ENCODE peak calls at places on chromosomes 3 and 15, in nine cellular contexts. H, E, J, Y, N, G, L, Z and K are unnamed samples.
A peak's percentile ranks its signal among the peaks of the same experiment; 100 is the strongest.

GRCh38 chr15:50166216-50166615 is 15.8 kb upstream of the SLC27A2 start:
- DNase-seq in H (no peak), E (no peak), J (no peak), Y (no peak), N (no peak), G (no peak), L (no peak), Z (no peak), K (no peak)

GRCh38 chr3:115428825-115429224 is 194.5 kb upstream of the GAP43 start:
- DNase-seq in H (no peak), E (no peak), J (no peak), Y (no peak), N (no peak), G (no peak), L (no peak), Z (no peak), K (no peak)

GRCh38 chr3:171503817-171504216 is 43.6 kb upstream of the TNIK start:
- DNase-seq in H (no peak), E (no peak), J (no peak), Y (no peak), N (no peak), G (no peak), L (no peak), Z (no peak), K (no peak)

GRCh38 chr3:154795582-154795981 is 284.5 kb upstream of the MME start:
- DNase-seq in H (no peak), E (no peak), J (no peak), Y (no peak), N (no peak), G (no peak), L (no peak), Z (no peak), K (no peak)

GRCh38 chr3:143334231-143334630 is 214.7 kb downstream of the CHST2 start:
- DNase-seq in H (no peak), E (no peak), J (no peak), Y (no peak), N (no peak), G (no peak), L (no peak), Z (no peak), K (no peak)

GRCh38 chr3:57544181-57545125 is at the start of gene DNAH12:
- DNase-seq in H (peak; percentile 33), E (no peak), J (no peak), Y (peak; percentile 64), N (peak; percentile 26), G (no peak), L (peak; percentile 60), Z (no peak), K (no peak)

GRCh38 chr15:51780636-51781035 is 29.2 kb downstream of the TMOD2 start:
- DNase-seq in H (no peak), E (no peak), J (no peak), Y (no peak), N (no peak), G (no peak), L (no peak), Z (no peak), K (no peak)

GRCh38 chr3:10395671-10396070 is 74.8 kb upstream of the SEC13 start:
- DNase-seq in H (no peak), E (no peak), J (no peak), Y (no peak), N (no peak), G (no peak), L (no peak), Z (no peak), K (no peak)

GRCh38 chr15:87877114-87877810 is 379.3 kb downstream of the NTRK3 start:
- DNase-seq in H (no peak), E (no peak), J (no peak), Y (no peak), N (no peak), G (no peak), L (no peak), Z (no peak), K (no peak)

GRCh38 chr3:32076566-32076965 is 29.9 kb upstream of the GPD1L start:
- DNase-seq in H (no peak), E (no peak), J (no peak), Y (no peak), N (no peak), G (no peak), L (no peak), Z (no peak), K (no peak)

GRCh38 chr15:72778796-72779195 is 4.8 kb downstream of the ADPGK start:
- DNase-seq in H (no peak), E (no peak), J (no peak), Y (no peak), N (no peak), G (no peak), L (no peak), Z (no peak), K (no peak)

GRCh38 chr3:2166552-2166951 is 67.9 kb downstream of the CNTN4 start:
- DNase-seq in H (no peak), E (no peak), J (no peak), Y (no peak), N (no peak), G (no peak), L (no peak), Z (no peak), K (no peak)

GRCh38 chr3:50610992-50611463 is 546 bp downstream of the CISH start:
- DNase-seq in H (no peak), E (no peak), J (no peak), Y (no peak), N (no peak), G (no peak), L (no peak), Z (no peak), K (no peak)

GRCh38 chr3:20055020-20055775 is 15.0 kb downstream of the KAT2B start:
- DNase-seq in H (no peak), E (no peak), J (no peak), Y (no peak), N (no peak), G (no peak), L (no peak), Z (no peak), K (no peak)
- H3K4me3 ChIP-seq in H (no peak overlapping the region), E (no peak overlapping the region), J (no peak overlapping the region), Y (no peak overlapping the region), N (no peak overlapping the region), G (no peak overlapping the region), L (no peak overlapping the region), Z (no peak overlapping the region), K (peak overlapping the region; percentile 7)

DNA sequence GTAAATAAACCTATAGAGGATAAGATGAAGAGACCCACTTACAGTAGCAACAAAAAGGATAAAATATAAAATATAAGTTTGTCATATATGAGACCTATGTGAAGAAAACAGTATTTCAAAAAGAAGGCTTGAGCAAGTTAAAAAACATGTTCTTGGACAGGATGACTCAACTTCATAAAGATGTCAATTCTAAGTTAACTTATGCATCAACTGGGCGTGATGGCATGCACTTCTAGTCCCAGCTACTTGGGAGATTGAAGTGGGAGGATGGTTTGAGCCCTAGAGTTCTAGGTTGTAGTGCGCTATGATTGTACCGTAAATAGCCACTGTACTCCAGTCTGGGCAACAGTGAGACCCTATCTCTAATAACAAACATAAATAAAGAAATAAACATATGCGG is 59.7 kb downstream of the PDCD6IP start:
- DNase-seq in H (no peak), E (no peak), J (no peak), Y (no peak), N (no peak), G (no peak), L (no peak), Z (no peak), K (no peak)
- H3K36me3 ChIP-seq in H (peaks cover 3% of the 10 kb centered on the region), E (no peaks in the 10 kb centered on the region), J (peaks cover 89% of the 10 kb centered on the region), Y (peaks cover 1% of the 10 kb centered on the region), N (peaks cover 75% of the 10 kb centered on the region), G (no peaks in the 10 kb centered on the region), L (no peaks in the 10 kb centered on the region), Z (peaks cover 72% of the 10 kb centered on the region), K (peaks cover 15% of the 10 kb centered on the region)

GRCh38 chr3:169969696-169970095 is 3.1 kb downstream of the SEC62 start:
- DNase-seq in H (no peak), E (no peak), J (no peak), Y (no peak), N (no peak), G (no peak), L (no peak), Z (no peak), K (no peak)

GRCh38 chr3:169966086-169966950 is at the start of gene SEC62:
- DNase-seq in H (peak; percentile 95), E (peak; percentile 90), J (peak; percentile 98), Y (peak; percentile 81), N (peak; percentile 96), G (peak; percentile 73), L (peak; percentile 97), Z (peak; percentile 96), K (peak; percentile 48)

GRCh38 chr3:169965562-169965961 is 1.0 kb upstream of the SEC62 start:
- DNase-seq in H (no peak), E (no peak), J (no peak), Y (no peak), N (no peak), G (no peak), L (no peak), Z (no peak), K (no peak)

GRCh38 chr3:169968224-169968623 is 1.6 kb downstream of the SEC62 start:
- DNase-seq in H (no peak), E (no peak), J (no peak), Y (no peak), N (no peak), G (no peak), L (no peak), Z (no peak), K (no peak)

DNA sequence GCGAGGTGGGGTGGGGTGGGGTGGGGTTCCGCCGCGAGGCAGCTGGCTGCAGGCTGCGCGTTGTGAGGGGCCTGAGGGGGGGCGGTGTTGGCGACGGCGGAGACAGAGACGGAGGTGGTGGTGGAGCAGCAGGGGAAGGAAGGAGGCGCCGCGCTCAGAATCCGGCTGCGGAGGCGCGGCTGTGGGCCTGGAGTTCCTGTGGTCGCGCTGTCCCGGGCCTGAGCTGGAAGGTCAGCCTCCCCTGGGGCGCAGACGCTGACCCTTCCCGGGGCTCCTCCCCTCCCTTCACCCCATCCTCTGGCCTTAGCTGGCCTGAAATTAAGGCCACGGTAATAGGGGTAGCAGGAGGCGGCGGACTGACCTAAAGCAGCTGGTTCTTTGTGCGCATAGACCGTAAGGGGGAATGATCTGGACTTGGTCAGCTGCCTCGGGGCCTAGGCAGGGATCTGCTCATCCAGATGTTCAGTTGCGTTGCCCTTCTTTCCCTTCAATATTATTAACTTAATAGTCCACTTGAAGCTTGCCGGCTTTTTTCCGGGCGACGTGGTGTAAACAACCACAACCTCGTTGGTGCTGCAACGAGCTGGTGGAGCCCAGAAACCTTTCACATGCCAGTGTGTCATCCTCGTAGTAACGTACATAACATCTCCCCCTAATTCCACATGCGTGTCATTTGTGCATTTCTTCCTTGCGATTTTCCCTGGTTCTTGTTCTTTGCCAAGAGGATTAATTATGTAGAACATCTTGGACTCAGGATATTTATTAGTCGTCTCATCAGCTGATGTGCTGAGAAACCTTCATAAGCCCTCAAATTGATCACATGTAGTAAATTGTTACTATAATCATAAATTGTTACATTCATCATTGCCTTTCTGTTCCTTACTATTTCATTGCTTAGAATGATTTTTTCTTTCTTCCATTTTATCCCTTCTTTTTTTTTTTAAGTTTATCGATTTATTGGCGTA is 626 bp downstream of the SEC62 start:
- DNase-seq in H (no peak), E (no peak), J (peak; percentile 82), Y (peak; percentile 6), N (peak; percentile 44), G (no peak), L (no peak), Z (peak; percentile 73), K (no peak)
- TF ChIP-seq POLR2A in H (no peak), E (no peak), J (no peak), Y (no peak), N (no peak), G (no peak), L (no peak), Z (no peak), K (no peak)

GRCh38 chr3:126179825-126180476 is 435 bp downstream of the ALDH1L1 start:
- DNase-seq in H (peak; percentile 70), E (no peak), J (peak; percentile 77), Y (peak; percentile 89), N (no peak), G (no peak), L (peak; percentile 70), Z (no peak), K (no peak)
- H3K4me3 ChIP-seq in H (peak overlapping the region; percentile 69), E (peak overlapping the region; percentile 32), J (peak overlapping the region; percentile 66), Y (peak overlapping the region; percentile 78), N (peak overlapping the region; percentile 58), G (no peak overlapping the region), L (peak overlapping the region; percentile 64), Z (peak overlapping the region; percentile 53), K (peak overlapping the region; percentile 76)